ENCODE peak calls at places on chromosomes 4 and X, in five cellular contexts. One of them, this sample, is unnamed.

GRCh38 chr4:121266982-121267381 is 102.9 kb upstream of the TNIP3 start:
- DNase-seq in HepG2: no peak
- DNase-seq in H1: no peak
- DNase-seq in GM12878: no peak
- DNase-seq in K562: no peak
- DNase-seq in this sample: no peak

GRCh38 chrX:18354369-18355329 is at the start of gene SCML2:
- DNase-seq in K562: peak; percentile 74
- DNase-seq in GM12878: no peak
- DNase-seq in H1: peak; percentile 57
- DNase-seq in HepG2: peak; percentile 5
- DNase-seq in this sample: peak; percentile 34

GRCh38 chrX:43870758-43871419 is 11.4 kb downstream of the MAOB start:
- DNase-seq in H1: no peak
- DNase-seq in K562: no peak
- DNase-seq in HepG2: no peak
- DNase-seq in GM12878: no peak
- DNase-seq in this sample: no peak

GRCh38 chr4:76784237-76784636 is 113.7 kb downstream of the SOWAHB start:
- DNase-seq in HepG2: no peak
- DNase-seq in GM12878: no peak
- DNase-seq in H1: no peak
- DNase-seq in K562: no peak
- DNase-seq in this sample: peak; percentile 36

GRCh38 chr4:88002786-88003185 is 4.6 kb upstream of the PKD2 start:
- DNase-seq in K562: no peak
- DNase-seq in H1: no peak
- DNase-seq in GM12878: no peak
- DNase-seq in HepG2: no peak
- DNase-seq in this sample: no peak

GRCh38 chrX:103329991-103330390 is at the start of gene TCEAL7:
- DNase-seq in GM12878: no peak
- DNase-seq in H1: no peak
- DNase-seq in HepG2: no peak
- DNase-seq in K562: no peak
- DNase-seq in this sample: peak; percentile 10

GRCh38 chrX:44314259-44314734 is 29.2 kb downstream of the EFHC2 start:
- DNase-seq in HepG2: no peak
- DNase-seq in GM12878: no peak
- DNase-seq in H1: no peak
- DNase-seq in K562: peak; percentile 89
- DNase-seq in this sample: peak; percentile 10

GRCh38 chr4:140806175-140806574 is 50.0 kb upstream of the TBC1D9 start:
- DNase-seq in GM12878: peak; percentile 60
- DNase-seq in K562: no peak
- DNase-seq in HepG2: no peak
- DNase-seq in H1: no peak
- DNase-seq in this sample: no peak

GRCh38 chrX:10939384-10939783 is 171.7 kb upstream of the HCCS start:
- DNase-seq in H1: no peak
- DNase-seq in HepG2: peak; percentile 64
- DNase-seq in GM12878: no peak
- DNase-seq in K562: no peak
- DNase-seq in this sample: no peak

GRCh38 chrX:42680651-42681050 is 97.3 kb downstream of the PPP1R2C start:
- DNase-seq in H1: no peak
- DNase-seq in GM12878: no peak
- DNase-seq in K562: no peak
- DNase-seq in HepG2: no peak
- DNase-seq in this sample: no peak

GRCh38 chrX:65463550-65463949 is 71.0 kb downstream of the LAS1L start:
- DNase-seq in GM12878: no peak
- DNase-seq in H1: no peak
- DNase-seq in HepG2: no peak
- DNase-seq in K562: no peak
- DNase-seq in this sample: peak; percentile 11

GRCh38 chr4:171876636-171877035 is 63.4 kb downstream of the GALNTL6 start:
- DNase-seq in HepG2: no peak
- DNase-seq in GM12878: no peak
- DNase-seq in K562: no peak
- DNase-seq in H1: no peak
- DNase-seq in this sample: no peak

GRCh38 chr4:30770049-30770549 is 49.9 kb downstream of the PCDH7 start:
- DNase-seq in HepG2: no peak
- DNase-seq in H1: no peak
- DNase-seq in K562: no peak
- DNase-seq in GM12878: no peak
- DNase-seq in this sample: no peak

GRCh38 chrX:30283456-30284200 is 25.6 kb downstream of the NR0B1 start:
- DNase-seq in K562: peak; percentile 61
- DNase-seq in H1: no peak
- DNase-seq in HepG2: peak; percentile 22
- DNase-seq in GM12878: no peak
- DNase-seq in this sample: no peak

GRCh38 chr4:175934492-175934891 is 122.4 kb upstream of the GPM6A start:
- DNase-seq in K562: no peak
- DNase-seq in H1: no peak
- DNase-seq in HepG2: no peak
- DNase-seq in GM12878: no peak
- DNase-seq in this sample: no peak

GRCh38 chrX:10254746-10255145 is 98.0 kb downstream of the CLCN4 start:
- DNase-seq in GM12878: no peak
- DNase-seq in K562: no peak
- DNase-seq in HepG2: peak; percentile 2
- DNase-seq in H1: no peak
- DNase-seq in this sample: no peak

GRCh38 chrX:151386838-151387459 is 10.1 kb upstream of the VMA21 start:
- DNase-seq in K562: no peak
- DNase-seq in HepG2: no peak
- DNase-seq in GM12878: no peak
- DNase-seq in H1: no peak
- DNase-seq in this sample: no peak

GRCh38 chr4:76779740-76780459 is 118.0 kb downstream of the SOWAHB start:
- DNase-seq in HepG2: no peak
- DNase-seq in H1: no peak
- DNase-seq in GM12878: no peak
- DNase-seq in K562: no peak
- DNase-seq in this sample: no peak

GRCh38 chr4:111678908-111679307 is 466.3 kb upstream of the FAM241A start:
- DNase-seq in HepG2: no peak
- DNase-seq in H1: no peak
- DNase-seq in GM12878: no peak
- DNase-seq in K562: no peak
- DNase-seq in this sample: no peak

GRCh38 chrX:19512961-19513360 is 2.3 kb downstream of the MAP3K15 start:
- DNase-seq in H1: no peak
- DNase-seq in GM12878: no peak
- DNase-seq in HepG2: no peak
- DNase-seq in K562: no peak
- DNase-seq in this sample: no peak

GRCh38 chr4:27305246-27305645 is 444.6 kb downstream of the STIM2 start:
- DNase-seq in HepG2: no peak
- DNase-seq in GM12878: no peak
- DNase-seq in H1: no peak
- DNase-seq in K562: no peak
- DNase-seq in this sample: no peak

GRCh38 chr4:7306021-7306420 is 113.7 kb downstream of the SORCS2 start:
- DNase-seq in K562: no peak
- DNase-seq in H1: no peak
- DNase-seq in HepG2: no peak
- DNase-seq in GM12878: no peak
- DNase-seq in this sample: no peak

GRCh38 chr4:41964401-41964800 is 17.2 kb upstream of the DCAF4L1 start:
- DNase-seq in HepG2: no peak
- DNase-seq in GM12878: no peak
- DNase-seq in H1: no peak
- DNase-seq in K562: no peak
- DNase-seq in this sample: no peak

GRCh38 chr4:41967392-41967791 is 14.2 kb upstream of the DCAF4L1 start:
- DNase-seq in K562: no peak
- DNase-seq in HepG2: no peak
- DNase-seq in H1: no peak
- DNase-seq in GM12878: no peak
- DNase-seq in this sample: no peak

GRCh38 chr4:41957634-41958033 is 22.4 kb downstream of the TMEM33 start:
- DNase-seq in H1: no peak
- DNase-seq in GM12878: peak; percentile 20
- DNase-seq in HepG2: peak; percentile 27
- DNase-seq in K562: peak; percentile 38
- DNase-seq in this sample: no peak

GRCh38 chr4:41963105-41963504 is 18.5 kb upstream of the DCAF4L1 start:
- DNase-seq in HepG2: peak; percentile 37
- DNase-seq in K562: no peak
- DNase-seq in GM12878: no peak
- DNase-seq in H1: no peak
- DNase-seq in this sample: no peak
- TF ChIP-seq ATF2 in HepG2: no peak
- TF ChIP-seq ATF2 in K562: no peak
- TF ChIP-seq ATF2 in GM12878: no peak
- TF ChIP-seq ATF2 in H1: no peak
- TF ChIP-seq ATF2 in this sample: no peak

DNA sequence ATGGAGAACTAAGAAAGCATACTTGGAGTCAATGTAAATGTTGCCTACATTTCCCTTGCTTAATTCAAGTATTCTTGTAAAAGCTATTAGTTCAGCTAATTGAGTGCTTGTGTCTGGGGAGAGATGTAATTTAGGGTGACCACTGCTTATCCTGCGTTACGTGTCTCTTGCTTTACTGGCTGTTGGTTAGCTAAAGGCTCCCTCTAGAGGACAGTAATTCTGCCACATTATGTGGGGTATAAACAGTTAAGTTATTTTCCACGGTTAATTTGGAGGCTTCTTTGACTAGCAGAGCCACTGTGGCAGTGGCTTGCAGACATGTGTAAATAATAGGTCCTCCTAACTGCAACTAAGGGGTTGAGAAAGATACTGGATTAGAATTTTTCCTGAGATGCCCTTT is 25.3 kb upstream of the NAF1 start:
- DNase-seq in HepG2: peak; percentile 26
- DNase-seq in H1: no peak
- DNase-seq in K562: peak; percentile 35
- DNase-seq in GM12878: no peak
- DNase-seq in this sample: no peak
- TF ChIP-seq CREB1 in HepG2: no peak
- TF ChIP-seq CREB1 in H1: no peak
- TF ChIP-seq CREB1 in K562: no peak
- TF ChIP-seq CREB1 in GM12878: no peak
- TF ChIP-seq CREB1 in this sample: no peak

GRCh38 chr4:180058731-180059215 is 2184.4 kb upstream of the TENM3 start:
- DNase-seq in GM12878: no peak
- DNase-seq in H1: peak; percentile 81
- DNase-seq in K562: no peak
- DNase-seq in HepG2: no peak
- DNase-seq in this sample: peak; percentile 69
- TF ChIP-seq ATF2 in GM12878: no peak
- TF ChIP-seq ATF2 in H1: no peak
- TF ChIP-seq ATF2 in K562: no peak
- TF ChIP-seq ATF2 in HepG2: no peak
- TF ChIP-seq ATF2 in this sample: no peak

GRCh38 chr4:106681381-106681921 is 312.9 kb upstream of the GIMD1 start:
- DNase-seq in HepG2: no peak
- DNase-seq in GM12878: no peak
- DNase-seq in K562: no peak
- DNase-seq in H1: no peak
- DNase-seq in this sample: peak; percentile 9

GRCh38 chr4:106671711-106672110 is 303.1 kb upstream of the GIMD1 start:
- DNase-seq in H1: no peak
- DNase-seq in HepG2: no peak
- DNase-seq in K562: no peak
- DNase-seq in GM12878: no peak
- DNase-seq in this sample: no peak

GRCh38 chr4:106679063-106679462 is 310.5 kb upstream of the GIMD1 start:
- DNase-seq in GM12878: no peak
- DNase-seq in HepG2: no peak
- DNase-seq in H1: no peak
- DNase-seq in K562: no peak
- DNase-seq in this sample: no peak

GRCh38 chr4:106670911-106671310 is 302.3 kb upstream of the GIMD1 start:
- DNase-seq in GM12878: no peak
- DNase-seq in K562: no peak
- DNase-seq in HepG2: no peak
- DNase-seq in H1: no peak
- DNase-seq in this sample: no peak

DNA sequence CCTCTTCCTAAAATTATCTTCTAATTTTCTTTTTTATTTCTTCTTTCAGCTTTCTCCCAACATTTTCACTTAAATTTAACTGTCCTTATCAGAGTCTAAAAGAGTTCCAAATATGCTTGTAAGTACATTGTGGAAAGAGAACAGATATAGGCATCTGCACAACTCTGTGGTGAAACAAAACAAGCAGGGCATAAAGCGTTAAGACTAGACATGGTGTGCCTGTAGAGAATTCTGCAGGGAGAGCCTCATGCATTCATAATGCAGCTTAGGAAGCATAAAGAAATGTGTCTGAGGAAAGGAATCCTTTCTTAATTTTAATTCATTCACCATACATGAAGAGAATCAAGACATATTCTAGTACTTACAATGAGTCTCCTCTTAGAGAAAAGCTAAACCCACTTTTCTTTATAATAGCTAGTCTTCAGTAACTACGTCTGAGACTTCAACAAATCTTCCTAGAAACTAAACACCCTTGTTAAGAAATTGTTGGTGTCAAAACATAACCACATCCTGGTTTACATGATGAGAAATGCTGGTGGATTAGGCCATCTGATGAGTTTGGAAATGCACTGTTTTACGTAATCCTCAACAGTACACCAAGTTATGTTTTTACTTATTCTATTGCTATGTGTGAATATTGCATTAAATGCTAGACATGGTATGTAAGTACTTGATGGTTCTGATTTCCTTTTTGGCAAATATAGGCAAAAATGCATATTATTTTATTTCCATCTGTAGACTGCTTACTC is 307.8 kb upstream of the GIMD1 start:
- DNase-seq in H1: no peak
- DNase-seq in K562: no peak
- DNase-seq in HepG2: no peak
- DNase-seq in GM12878: no peak
- DNase-seq in this sample: no peak
- TF ChIP-seq CREB1 in H1: no peak
- TF ChIP-seq CREB1 in K562: no peak
- TF ChIP-seq CREB1 in HepG2: no peak
- TF ChIP-seq CREB1 in GM12878: no peak
- TF ChIP-seq CREB1 in this sample: no peak

GRCh38 chr4:120209706-120210105 is 143.1 kb upstream of the MAD2L1 start:
- DNase-seq in GM12878: no peak
- DNase-seq in HepG2: no peak
- DNase-seq in H1: no peak
- DNase-seq in K562: no peak
- DNase-seq in this sample: no peak

GRCh38 chr4:120211408-120212015 is 144.9 kb upstream of the MAD2L1 start:
- DNase-seq in K562: no peak
- DNase-seq in H1: no peak
- DNase-seq in HepG2: no peak
- DNase-seq in GM12878: no peak
- DNase-seq in this sample: no peak

GRCh38 chr4:120218981-120219380 is 152.3 kb upstream of the MAD2L1 start:
- DNase-seq in GM12878: no peak
- DNase-seq in H1: no peak
- DNase-seq in K562: no peak
- DNase-seq in HepG2: no peak
- DNase-seq in this sample: no peak

GRCh38 chr4:120215350-120215749 is 148.7 kb upstream of the MAD2L1 start:
- DNase-seq in GM12878: no peak
- DNase-seq in K562: no peak
- DNase-seq in H1: no peak
- DNase-seq in HepG2: no peak
- DNase-seq in this sample: no peak
- TF ChIP-seq ATF2 in GM12878: no peak
- TF ChIP-seq ATF2 in K562: no peak
- TF ChIP-seq ATF2 in H1: no peak
- TF ChIP-seq ATF2 in HepG2: no peak
- TF ChIP-seq ATF2 in this sample: no peak

This sample was measured in WTC11.